ENCODE peak calls at places on chromosome 7, in five cellular contexts. I, O, F, K and Z are unnamed samples.
A peak's percentile ranks its signal among the peaks of the same experiment; 100 is the strongest.

GRCh38 chr7:55509322-55509721 is 63.0 kb downstream of the VOPP1 start:
- DNase-seq in K (no peak), O (no peak), I (no peak), F (peak; percentile 15), Z (peak; percentile 49)

GRCh38 chr7:519974-520458 is 370 bp upstream of the PDGFA start:
- DNase-seq in I (no peak), K (peak; percentile 75), O (peak; percentile 73), F (peak; percentile 69), Z (peak; percentile 60)

GRCh38 chr7:77982926-77983550 is 184.5 kb downstream of the PHTF2 start:
- DNase-seq in K (no peak), I (no peak), O (peak; percentile 60), F (no peak), Z (no peak)

GRCh38 chr7:115059312-115059711 is 137.4 kb downstream of the MDFIC start:
- DNase-seq in I (no peak), F (no peak), K (no peak), O (no peak), Z (peak; percentile 20)

GRCh38 chr7:150406565-150407421 is 27.7 kb downstream of the ZNF775 start:
- DNase-seq in O (no peak), K (no peak), F (no peak), I (no peak), Z (no peak)

GRCh38 chr7:99693427-99694200 is 13.8 kb upstream of the CYP3A5 start:
- DNase-seq in F (no peak), I (no peak), K (peak; percentile 78), O (peak; percentile 86), Z (no peak)

GRCh38 chr7:99386584-99387238 is 12.2 kb downstream of the ARPC1B start:
- DNase-seq in K (no peak), F (no peak), O (no peak), I (no peak), Z (no peak)

GRCh38 chr7:10122573-10123100 is 851.0 kb upstream of the PHF14 start:
- DNase-seq in F (peak; percentile 78), K (peak; percentile 20), I (no peak), O (no peak), Z (no peak)

GRCh38 chr7:24572421-24573007 is 738 bp upstream of the PALS2 start:
- DNase-seq in K (no peak), I (no peak), O (peak; percentile 66), F (peak; percentile 54), Z (peak; percentile 53)

GRCh38 chr7:37488163-37488759 is 39.6 kb upstream of the ELMO1 start:
- DNase-seq in K (no peak), O (no peak), I (no peak), F (no peak), Z (peak; percentile 2)

GRCh38 chr7:14691597-14692203 is 210.9 kb downstream of the DGKB start:
- DNase-seq in K (peak; percentile 61), F (peak; percentile 51), O (peak; percentile 33), I (no peak), Z (peak; percentile 48)

GRCh38 chr7:128915271-128915819 is 4.8 kb upstream of the KCP start:
- DNase-seq in K (no peak), F (no peak), I (no peak), O (no peak), Z (no peak)

GRCh38 chr7:50203521-50203920 is 101.0 kb upstream of the IKZF1 start:
- DNase-seq in K (no peak), F (no peak), O (no peak), I (no peak), Z (no peak)

GRCh38 chr7:135857519-135858274 is 109.1 kb upstream of the FAM180A start:
- DNase-seq in I (no peak), K (no peak), O (no peak), F (no peak), Z (no peak)

GRCh38 chr7:99314504-99314903 is 11.2 kb upstream of the ARPC1A start:
- DNase-seq in F (no peak), K (no peak), I (no peak), O (no peak), Z (no peak)

GRCh38 chr7:2734761-2735571 is 47.0 kb downstream of the AMZ1 start:
- DNase-seq in I (no peak), K (no peak), F (no peak), O (no peak), Z (no peak)

GRCh38 chr7:128691227-128691626 is 19.1 kb downstream of the GARIN1A start:
- DNase-seq in I (no peak), F (no peak), O (no peak), K (no peak), Z (no peak)

GRCh38 chr7:128236924-128237586 is 4.0 kb upstream of the LEP start:
- DNase-seq in K (no peak), F (no peak), I (peak; percentile 62), O (peak; percentile 44), Z (peak; percentile 52)

GRCh38 chr7:47314728-47315601 is 266.9 kb downstream of the TNS3 start:
- DNase-seq in K (peak; percentile 51), O (no peak), I (peak; percentile 17), F (no peak), Z (peak; percentile 85)

GRCh38 chr7:157568785-157569584 is 232.2 kb downstream of the DNAJB6 start:
- DNase-seq in F (peak; percentile 75), O (no peak), K (no peak), I (no peak), Z (peak; percentile 41)

GRCh38 chr7:75617634-75618234 is 121.0 kb downstream of the HIP1 start:
- DNase-seq in K (no peak), I (peak; percentile 43), O (peak; percentile 89), F (peak; percentile 59), Z (no peak)

GRCh38 chr7:94710256-94710655 is 54.3 kb upstream of the SGCE start:
- DNase-seq in I (no peak), O (no peak), F (no peak), K (no peak), Z (peak; percentile 60)

GRCh38 chr7:28920424-28920823 is 37.7 kb downstream of the TRIL start:
- DNase-seq in O (no peak), I (no peak), F (no peak), K (no peak), Z (no peak)

GRCh38 chr7:157412021-157412443 is 75.2 kb downstream of the DNAJB6 start:
- DNase-seq in O (no peak), I (peak; percentile 50), K (no peak), F (no peak), Z (peak; percentile 80)

GRCh38 chr7:103031781-103032180 is 42.8 kb downstream of the FBXL13 start:
- DNase-seq in F (no peak), I (no peak), O (no peak), K (no peak), Z (peak; percentile 13)

GRCh38 chr7:113787106-113787505 is 131.7 kb downstream of the PPP1R3A start:
- DNase-seq in I (no peak), K (no peak), F (no peak), O (no peak), Z (no peak)

GRCh38 chr7:22417841-22418240 is 60.9 kb upstream of the RAPGEF5 start:
- DNase-seq in I (no peak), F (no peak), K (no peak), O (no peak), Z (no peak)

GRCh38 chr7:136009488-136010079 is 32.4 kb upstream of the MTPN start:
- DNase-seq in O (no peak), I (no peak), K (peak; percentile 78), F (no peak), Z (peak; percentile 60)

DNA sequence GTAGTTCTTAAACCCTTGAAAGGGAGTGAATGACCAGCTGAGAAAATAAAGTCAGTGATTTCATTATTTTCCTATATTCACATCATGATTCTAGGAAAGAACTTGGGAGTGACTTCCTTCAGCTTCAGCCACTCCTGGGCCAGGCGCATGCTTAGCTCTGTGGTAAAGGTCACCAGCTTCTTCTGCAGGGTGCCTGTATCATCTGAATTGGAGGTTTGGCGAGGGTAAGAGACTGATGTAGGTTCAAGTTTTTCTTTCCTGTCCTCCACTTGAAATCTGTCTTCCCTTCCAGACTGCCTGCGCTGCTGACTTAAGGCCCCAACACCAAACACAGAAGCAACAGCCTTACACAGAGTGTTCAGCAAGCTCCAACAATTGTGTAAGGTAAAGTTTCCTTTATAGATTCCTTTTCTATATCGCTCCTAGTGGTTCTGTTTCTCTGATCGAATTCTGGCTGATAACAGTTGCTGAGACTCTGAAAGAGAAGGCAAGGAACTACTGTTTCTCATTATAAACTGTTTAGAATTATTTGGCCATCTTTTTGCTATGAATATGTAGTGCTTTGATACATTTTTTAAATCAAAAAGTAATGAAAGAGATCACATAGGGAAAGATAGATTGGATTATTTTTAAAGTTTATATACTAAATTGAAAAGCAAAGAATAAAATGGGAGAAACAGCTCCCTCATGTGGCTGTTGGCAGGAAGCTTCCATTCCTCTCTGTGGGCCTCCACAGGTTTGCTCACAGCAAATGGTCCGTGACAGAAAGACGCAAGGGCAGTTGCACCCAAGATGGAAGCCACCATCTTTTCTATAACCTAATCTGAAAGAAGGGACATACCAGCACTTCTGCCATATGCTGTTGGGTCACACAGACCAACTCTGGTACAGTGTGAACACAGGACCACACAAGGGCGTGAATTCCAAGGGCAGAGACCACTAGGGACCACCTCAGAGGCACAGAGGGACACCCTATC is 14.0 kb downstream of the GATAD1 start:
- DNase-seq in O (peak; percentile 29), I (no peak), K (peak; percentile 48), F (no peak), Z (peak; percentile 51)
- H3K4me3 ChIP-seq in O (no peak overlapping the region), I (no peak overlapping the region), K (no peak overlapping the region), F (no peak overlapping the region), Z (no peak overlapping the region)

GRCh38 chr7:84921154-84921553 is 265.7 kb downstream of the SEMA3D start:
- DNase-seq in I (no peak), F (no peak), O (no peak), K (no peak), Z (no peak)

GRCh38 chr7:84924341-84924740 is 262.5 kb downstream of the SEMA3D start:
- DNase-seq in I (no peak), O (no peak), K (no peak), F (no peak), Z (no peak)

DNA sequence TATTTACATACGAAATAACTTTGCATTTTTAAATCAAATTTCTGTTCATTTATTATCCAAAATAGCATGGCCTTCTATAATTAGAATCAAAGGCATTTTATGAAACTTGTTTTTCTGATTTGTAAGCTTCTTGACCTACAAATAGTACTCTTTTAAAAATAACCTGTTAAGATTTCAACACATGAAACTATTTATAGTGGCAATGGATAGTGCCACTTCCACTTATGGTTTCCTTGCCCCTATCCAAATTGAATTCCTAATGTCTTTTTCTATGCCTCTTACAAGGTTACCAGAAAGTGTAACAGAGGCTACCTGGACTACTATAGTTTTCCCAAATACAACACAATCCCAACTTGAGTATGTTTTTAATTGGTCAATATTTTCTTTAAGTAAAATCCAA is 263.5 kb downstream of the SEMA3D start:
- DNase-seq in I (no peak), O (no peak), K (peak; percentile 5), F (no peak), Z (no peak)
- TF ChIP-seq CTCF in I (no peak), O (no peak), K (no peak), F (no peak), Z (no peak)

DNA sequence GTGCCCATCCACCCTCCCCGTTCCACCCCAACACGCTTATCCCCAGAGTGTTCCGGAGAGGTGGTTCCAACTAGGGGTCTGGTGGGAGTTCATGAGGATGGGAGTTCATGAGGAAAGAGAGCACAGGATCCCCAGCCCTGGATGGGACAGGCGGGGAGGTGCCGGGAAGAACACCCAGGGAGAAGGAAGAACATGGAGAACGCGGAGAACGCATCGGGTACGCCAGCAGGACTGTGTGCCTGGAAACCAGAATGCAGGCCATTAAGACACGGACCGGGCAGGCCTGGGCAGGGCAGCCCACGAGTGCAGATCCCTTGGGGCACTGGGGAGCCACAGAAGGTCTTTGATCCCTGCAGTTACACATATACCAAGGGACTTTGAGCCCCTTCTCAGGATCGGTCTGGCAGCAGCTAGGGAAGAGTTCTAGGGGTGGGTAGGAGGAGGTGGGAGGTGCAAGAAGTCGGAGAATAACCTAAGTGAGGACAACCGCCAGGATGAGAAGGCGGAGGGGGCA is 89.7 kb upstream of the MYL10 start:
- DNase-seq in F (no peak), O (no peak), I (no peak), K (no peak), Z (no peak)
- H3K4me3 ChIP-seq in F (no peak overlapping the region), O (no peak overlapping the region), I (no peak overlapping the region), K (no peak overlapping the region), Z (no peak overlapping the region)

GRCh38 chr7:139827042-139827441 is 2.0 kb upstream of the TBXAS1 start:
- DNase-seq in K (no peak), I (no peak), O (no peak), F (no peak), Z (no peak)
- TF ChIP-seq CTCF in K (no peak), I (peak; percentile 8), O (no peak), F (no peak), Z (no peak)